ENCODE peak calls at places on chromosomes 6 and 20, in five cellular contexts. L is A549, P is lung, N is activated T-cell treated with anti-CD3 and anti-CD28 coated beads for 1 hour, U is hypothalamus. X is an unnamed sample.

GRCh38 chr6:4125500-4125899 is 9.9 kb downstream of the ECI2 start:
- DNase-seq in L (no peak), P (no peak), U (no peak), N (no peak), X (no peak)

GRCh38 chr6:133503330-133503729 is 262.2 kb downstream of the EYA4 start:
- DNase-seq in N (no peak), P (no peak), L (no peak), U (no peak), X (no peak)

GRCh38 chr6:169831450-169832246 is 80.2 kb downstream of the ERMARD start:
- DNase-seq in U (peak), L (peak), N (peak), P (peak), X (peak)

GRCh38 chr6:123681957-123682462 is 45.3 kb upstream of the TRDN start:
- DNase-seq in L (no peak), N (no peak), U (no peak), P (no peak), X (no peak)

GRCh38 chr6:100633096-100633766 is 168.5 kb upstream of the SIM1 start:
- DNase-seq in N (no peak), P (no peak), L (peak), U (no peak), X (no peak)

GRCh38 chr20:3168079-3168828 is 5.1 kb downstream of the LZTS3 start:
- DNase-seq in U (no peak), P (peak), N (no peak), L (no peak), X (no peak)

GRCh38 chr6:2097464-2097863 is 147.9 kb downstream of the GMDS start:
- DNase-seq in P (no peak), N (no peak), L (no peak), U (no peak), X (no peak)

GRCh38 chr6:7150381-7151064 is 42.8 kb downstream of the RREB1 start:
- DNase-seq in P (no peak), N (no peak), U (no peak), L (no peak), X (no peak)

GRCh38 chr20:13277663-13278295 is 56.7 kb downstream of the ISM1 start:
- DNase-seq in N (no peak), P (no peak), L (no peak), U (no peak), X (no peak)

GRCh38 chr6:1831030-1831429 is 221.3 kb downstream of the FOXC1 start:
- DNase-seq in N (no peak), U (no peak), L (no peak), P (no peak), X (no peak)